ENCODE peak calls at places on chromosomes 3 and 15, in seven cellular contexts. Q is H9, V is WTC11, K is NCI-H446, L is heart left ventricle, I is lung, F is K562. G is an unnamed sample.

GRCh38 chr3:119497824-119498187 is 541 bp upstream of the TIMMDC1 start:
- DNase-seq in L (no peak), I (peak), V (no peak), Q (no peak), K (peak), F (no peak), G (no peak)

GRCh38 chr3:73503781-73504180 is 121.0 kb downstream of the PDZRN3 start:
- DNase-seq in V (no peak), Q (no peak), L (no peak), K (no peak), I (no peak), F (no peak), G (peak)

GRCh38 chr3:11143476-11143875 is 10.8 kb upstream of the HRH1 start:
- DNase-seq in F (no peak), V (no peak), I (no peak), K (no peak), L (no peak), Q (no peak), G (no peak)

GRCh38 chr3:141426404-141427034 is 58.2 kb downstream of the ZBTB38 start:
- DNase-seq in F (peak), I (peak), Q (no peak), K (no peak), V (no peak), L (peak), G (no peak)

GRCh38 chr3:185253645-185254410 is at the start of gene EHHADH:
- DNase-seq in K (no peak), F (peak), L (peak), I (peak), V (peak), Q (peak), G (peak)

GRCh38 chr15:57486807-57487206 is 104.9 kb upstream of the MYZAP start:
- DNase-seq in F (no peak), L (no peak), I (no peak), Q (no peak), K (no peak), V (no peak), G (no peak)

GRCh38 chr15:94287794-94288246 is 56.5 kb downstream of the MCTP2 start:
- DNase-seq in Q (no peak), F (no peak), K (no peak), L (no peak), V (no peak), I (no peak), G (no peak)

GRCh38 chr15:63860161-63860954 is 26.6 kb upstream of the HERC1 start:
- DNase-seq in K (no peak), F (peak), L (no peak), Q (no peak), I (no peak), V (no peak), G (no peak)